ENCODE peak calls at places on chromosomes 7 and 10, in four cellular contexts. One of them, this sample, is unnamed.
A peak's percentile ranks its signal among the peaks of the same experiment; 100 is the strongest.

GRCh38 chr7:30595461-30596042 is 874 bp downstream of the GARS1 start:
- DNase-seq in iPS-NIHi11: no peak
- DNase-seq in AG04450: no peak
- DNase-seq in activated CD4-positive, alpha-beta T cell treated with anti-CD3 and anti-CD28 coated beads for 24 hours: no peak
- DNase-seq in this sample: peak; percentile 52

GRCh38 chr10:35890970-35891330 is 248.9 kb upstream of the FZD8 start:
- DNase-seq in iPS-NIHi11: no peak
- DNase-seq in AG04450: no peak
- DNase-seq in activated CD4-positive, alpha-beta T cell treated with anti-CD3 and anti-CD28 coated beads for 24 hours: no peak
- DNase-seq in this sample: no peak

GRCh38 chr7:94022550-94022949 is 18.4 kb upstream of the BET1 start:
- DNase-seq in iPS-NIHi11: no peak
- DNase-seq in AG04450: no peak
- DNase-seq in activated CD4-positive, alpha-beta T cell treated with anti-CD3 and anti-CD28 coated beads for 24 hours: no peak
- DNase-seq in this sample: no peak

GRCh38 chr10:30645340-30645827 is 15.8 kb upstream of the LYZL2 start:
- DNase-seq in iPS-NIHi11: peak; percentile 36
- DNase-seq in AG04450: no peak
- DNase-seq in activated CD4-positive, alpha-beta T cell treated with anti-CD3 and anti-CD28 coated beads for 24 hours: no peak
- DNase-seq in this sample: no peak

GRCh38 chr7:2734761-2735571 is 47.0 kb downstream of the AMZ1 start:
- DNase-seq in iPS-NIHi11: no peak
- DNase-seq in AG04450: no peak
- DNase-seq in activated CD4-positive, alpha-beta T cell treated with anti-CD3 and anti-CD28 coated beads for 24 hours: no peak
- DNase-seq in this sample: peak; percentile 92

GRCh38 chr10:97165499-97165898 is 20.3 kb downstream of the SLIT1 start:
- DNase-seq in iPS-NIHi11: no peak
- DNase-seq in AG04450: no peak
- DNase-seq in activated CD4-positive, alpha-beta T cell treated with anti-CD3 and anti-CD28 coated beads for 24 hours: no peak
- DNase-seq in this sample: no peak

GRCh38 chr7:1268866-1269265 is 36.2 kb downstream of the UNCX start:
- DNase-seq in iPS-NIHi11: no peak
- DNase-seq in AG04450: no peak
- DNase-seq in activated CD4-positive, alpha-beta T cell treated with anti-CD3 and anti-CD28 coated beads for 24 hours: no peak
- DNase-seq in this sample: no peak

GRCh38 chr10:128084364-128084763 is 41.9 kb downstream of the MKI67 start:
- DNase-seq in iPS-NIHi11: no peak
- DNase-seq in AG04450: no peak
- DNase-seq in activated CD4-positive, alpha-beta T cell treated with anti-CD3 and anti-CD28 coated beads for 24 hours: no peak
- DNase-seq in this sample: no peak

GRCh38 chr7:45001138-45001694 is 1.2 kb downstream of the CCM2 start:
- DNase-seq in iPS-NIHi11: no peak
- DNase-seq in AG04450: no peak
- DNase-seq in activated CD4-positive, alpha-beta T cell treated with anti-CD3 and anti-CD28 coated beads for 24 hours: peak; percentile 52
- DNase-seq in this sample: peak; percentile 44

GRCh38 chr7:151367304-151367703 is 25.7 kb downstream of the NUB1 start:
- DNase-seq in iPS-NIHi11: no peak
- DNase-seq in AG04450: peak; percentile 36
- DNase-seq in activated CD4-positive, alpha-beta T cell treated with anti-CD3 and anti-CD28 coated beads for 24 hours: no peak
- DNase-seq in this sample: no peak

GRCh38 chr7:88226201-88226600 is 6.4 kb upstream of the SRI start:
- DNase-seq in iPS-NIHi11: no peak
- DNase-seq in AG04450: no peak
- DNase-seq in activated CD4-positive, alpha-beta T cell treated with anti-CD3 and anti-CD28 coated beads for 24 hours: no peak
- DNase-seq in this sample: no peak

GRCh38 chr10:121628859-121629258 is 30.6 kb upstream of the FGFR2 start:
- DNase-seq in iPS-NIHi11: no peak
- DNase-seq in AG04450: no peak
- DNase-seq in activated CD4-positive, alpha-beta T cell treated with anti-CD3 and anti-CD28 coated beads for 24 hours: no peak
- DNase-seq in this sample: no peak

GRCh38 chr7:38027884-38028455 is 107.5 kb downstream of the EPDR1 start:
- DNase-seq in iPS-NIHi11: no peak
- DNase-seq in AG04450: no peak
- DNase-seq in activated CD4-positive, alpha-beta T cell treated with anti-CD3 and anti-CD28 coated beads for 24 hours: no peak
- DNase-seq in this sample: no peak

GRCh38 chr10:17257466-17258321 is 29.7 kb downstream of the VIM start:
- DNase-seq in iPS-NIHi11: peak; percentile 71
- DNase-seq in AG04450: no peak
- DNase-seq in activated CD4-positive, alpha-beta T cell treated with anti-CD3 and anti-CD28 coated beads for 24 hours: peak; percentile 52
- DNase-seq in this sample: peak; percentile 94

GRCh38 chr7:100582650-100583049 is 3.3 kb downstream of the LRCH4 start:
- DNase-seq in iPS-NIHi11: no peak
- DNase-seq in AG04450: no peak
- DNase-seq in activated CD4-positive, alpha-beta T cell treated with anti-CD3 and anti-CD28 coated beads for 24 hours: no peak
- DNase-seq in this sample: no peak

GRCh38 chr7:111788426-111788825 is 226.1 kb upstream of the IMMP2L start:
- DNase-seq in iPS-NIHi11: no peak
- DNase-seq in AG04450: no peak
- DNase-seq in activated CD4-positive, alpha-beta T cell treated with anti-CD3 and anti-CD28 coated beads for 24 hours: no peak
- DNase-seq in this sample: no peak

GRCh38 chr7:46072722-46073121 is 151.7 kb upstream of the IGFBP3 start:
- DNase-seq in iPS-NIHi11: no peak
- DNase-seq in AG04450: no peak
- DNase-seq in activated CD4-positive, alpha-beta T cell treated with anti-CD3 and anti-CD28 coated beads for 24 hours: no peak
- DNase-seq in this sample: no peak

GRCh38 chr7:106614751-106615150 is 46.2 kb downstream of the CCDC71L start:
- DNase-seq in iPS-NIHi11: no peak
- DNase-seq in AG04450: no peak
- DNase-seq in activated CD4-positive, alpha-beta T cell treated with anti-CD3 and anti-CD28 coated beads for 24 hours: no peak
- DNase-seq in this sample: no peak

GRCh38 chr10:72263613-72264241 is 10.0 kb upstream of the DDIT4 start:
- DNase-seq in iPS-NIHi11: no peak
- DNase-seq in AG04450: no peak
- DNase-seq in activated CD4-positive, alpha-beta T cell treated with anti-CD3 and anti-CD28 coated beads for 24 hours: no peak
- DNase-seq in this sample: no peak

GRCh38 chr10:22897371-22897770 is 30.5 kb upstream of the ARMC3 start:
- DNase-seq in iPS-NIHi11: no peak
- DNase-seq in AG04450: no peak
- DNase-seq in activated CD4-positive, alpha-beta T cell treated with anti-CD3 and anti-CD28 coated beads for 24 hours: no peak
- DNase-seq in this sample: no peak